ENCODE peak calls at places on chromosomes 13 and 19, in four cellular contexts. K is mucosa of gallbladder; Y is left cardiac atrium; C is stimulated activated CD4-positive, alpha-beta T cell treated with anti-CD3 and anti-CD28 coated beads, TNF-alpha, amount 100 ng/mL, for 24 hours. E is an unnamed sample.

GRCh38 chr19:8174706-8175105 is 25.3 kb upstream of the FBN3 start:
- DNase-seq in K (no peak), Y (no peak), C (no peak), E (no peak)

GRCh38 chr13:21966014-21966413 is 295.1 kb downstream of the FGF9 start:
- DNase-seq in K (no peak), Y (no peak), C (no peak), E (no peak)

GRCh38 chr19:32404939-32405430 is 585 bp upstream of the DPY19L3 start:
- DNase-seq in K (peak), Y (peak), C (no peak), E (peak)

GRCh38 chr13:94933230-94933751 is 220.9 kb upstream of the SOX21 start:
- DNase-seq in K (no peak), Y (no peak), C (no peak), E (no peak)

GRCh38 chr13:42992585-42993122 is 613 bp upstream of the EPSTI1 start:
- DNase-seq in K (no peak), Y (no peak), C (no peak), E (no peak)

GRCh38 chr13:70407486-70407885 is 299.2 kb upstream of the KLHL1 start:
- DNase-seq in K (no peak), Y (no peak), C (no peak), E (no peak)

GRCh38 chr13:46687810-46688209 is 109.2 kb downstream of the ESD start:
- DNase-seq in K (peak), Y (no peak), C (no peak), E (no peak)

GRCh38 chr13:109778102-109778542 is 8.3 kb downstream of the IRS2 start:
- DNase-seq in K (no peak), Y (no peak), C (no peak), E (no peak)

GRCh38 chr19:46080561-46080960 is 39.8 kb upstream of the IGFL4 start:
- DNase-seq in K (no peak), Y (peak), C (no peak), E (no peak)

GRCh38 chr13:21619633-21620220 is 15.8 kb upstream of the MICU2 start:
- DNase-seq in K (no peak), Y (no peak), C (no peak), E (no peak)

GRCh38 chr19:38634757-38635482 is 12.5 kb upstream of the ACTN4 start:
- DNase-seq in K (peak), Y (peak), C (peak), E (peak)

GRCh38 chr19:14369399-14370168 is 11.7 kb upstream of the ADGRE5 start:
- DNase-seq in K (no peak), Y (peak), C (peak), E (no peak)

GRCh38 chr19:42989851-42990250 is 36.4 kb downstream of the PSG11 start:
- DNase-seq in K (no peak), Y (no peak), C (no peak), E (no peak)

GRCh38 chr19:49390978-49391304 is 2.9 kb downstream of the KASH5 start:
- DNase-seq in K (no peak), Y (no peak), C (no peak), E (no peak)

GRCh38 chr19:50427997-50428425 is 4.7 kb upstream of the MYBPC2 start:
- DNase-seq in K (peak), Y (peak), C (no peak), E (peak)

GRCh38 chr13:41244555-41244954 is 18.8 kb downstream of the MTRF1 start:
- DNase-seq in K (no peak), Y (no peak), C (no peak), E (no peak)

GRCh38 chr19:1825909-1826556 is 14.0 kb upstream of the ATP8B3 start:
- DNase-seq in K (peak), Y (peak), C (peak), E (peak)

GRCh38 chr13:23966221-23966690 is 69.0 kb upstream of the C1QTNF9B start:
- DNase-seq in K (no peak), Y (no peak), C (no peak), E (no peak)

GRCh38 chr13:48858122-48858521 is 117.6 kb upstream of the FNDC3A start:
- DNase-seq in K (no peak), Y (no peak), C (no peak), E (no peak)

GRCh38 chr13:100149389-100149788 is 60.5 kb downstream of the PCCA start:
- DNase-seq in K (no peak), Y (no peak), C (no peak), E (no peak)

GRCh38 chr13:87128006-87128405 is 543.2 kb upstream of the SLITRK5 start:
- DNase-seq in K (no peak), Y (no peak), C (no peak), E (peak)

GRCh38 chr19:16117594-16118033 is 5.9 kb downstream of the RAB8A start:
- DNase-seq in K (no peak), Y (no peak), C (no peak), E (no peak)

GRCh38 chr19:45922281-45922680 is 7.7 kb upstream of the NANOS2 start:
- DNase-seq in K (no peak), Y (no peak), C (no peak), E (peak)

GRCh38 chr13:72850959-72851677 is 69.2 kb downstream of the PIBF1 start:
- DNase-seq in K (no peak), Y (no peak), C (no peak), E (peak)